ENCODE peak calls at places on chromosomes 2 and 18, in six cellular contexts. L is bronchial epithelial cell, U is left lung, M is cardiac muscle cell, Z is neural progenitor cell, A is gastrocnemius medialis. E is an unnamed sample.
A peak's percentile ranks its signal among the peaks of the same experiment; 100 is the strongest.

GRCh38 chr2:217710218-217710565 is 292.6 kb downstream of the TNS1 start:
- DNase-seq in L (peak; percentile 35), U (no peak), M (no peak), Z (no peak), A (no peak), E (no peak)

GRCh38 chr18:45012286-45012685 is 331.6 kb downstream of the SETBP1 start:
- DNase-seq in L (peak; percentile 18), U (no peak), M (no peak), Z (no peak), A (no peak), E (no peak)

GRCh38 chr18:25047983-25048382 is 304.0 kb downstream of the ZNF521 start:
- DNase-seq in L (no peak), U (no peak), M (no peak), Z (no peak), A (no peak), E (no peak)

GRCh38 chr18:9417081-9417841 is 58.1 kb upstream of the RALBP1 start:
- DNase-seq in L (peak; percentile 39), U (no peak), M (no peak), Z (peak; percentile 49), A (no peak), E (no peak)

GRCh38 chr2:178177066-178177679 is 17.1 kb upstream of the OSBPL6 start:
- DNase-seq in L (peak; percentile 56), U (no peak), M (no peak), Z (no peak), A (no peak), E (no peak)

GRCh38 chr2:1740714-1741584 is 3.4 kb downstream of the PXDN start:
- DNase-seq in L (no peak), U (no peak), M (no peak), Z (no peak), A (no peak), E (no peak)

GRCh38 chr2:99802730-99803129 is 312.9 kb upstream of the REV1 start:
- DNase-seq in L (no peak), U (no peak), M (no peak), Z (no peak), A (no peak), E (no peak)

GRCh38 chr18:3179430-3180089 is 40.2 kb downstream of the MYOM1 start:
- DNase-seq in L (no peak), U (no peak), M (peak; percentile 18), Z (peak; percentile 13), A (peak; percentile 29), E (no peak)

GRCh38 chr2:152520759-152521158 is 185.8 kb downstream of the FMNL2 start:
- DNase-seq in L (no peak), U (no peak), M (no peak), Z (no peak), A (no peak), E (no peak)

GRCh38 chr2:164151518-164151917 is 415.7 kb upstream of the FIGN start:
- DNase-seq in L (no peak), U (no peak), M (no peak), Z (no peak), A (no peak), E (no peak)

GRCh38 chr2:178827111-178827510 is 19.9 kb upstream of the TTN start:
- DNase-seq in L (no peak), U (no peak), M (no peak), Z (no peak), A (no peak), E (no peak)

GRCh38 chr2:1561259-1561658 is 148.0 kb downstream of the TPO start:
- DNase-seq in L (no peak), U (no peak), M (no peak), Z (no peak), A (no peak), E (no peak)

GRCh38 chr2:163731735-163732134 is 4.1 kb downstream of the FIGN start:
- DNase-seq in L (no peak), U (no peak), M (no peak), Z (no peak), A (no peak), E (no peak)

GRCh38 chr2:205947621-205948495 is 138.1 kb downstream of the INO80D start:
- DNase-seq in L (peak; percentile 44), U (peak; percentile 54), M (peak; percentile 78), Z (peak; percentile 77), A (peak; percentile 11), E (peak; percentile 79)

GRCh38 chr2:64114912-64115277 is 29.3 kb downstream of the PELI1 start:
- DNase-seq in L (no peak), U (no peak), M (no peak), Z (no peak), A (no peak), E (no peak)

GRCh38 chr18:59143441-59143840 is 3.8 kb downstream of the SEC11C start:
- DNase-seq in L (no peak), U (no peak), M (no peak), Z (no peak), A (no peak), E (no peak)

GRCh38 chr2:134402385-134402784 is 148.5 kb downstream of the MGAT5 start:
- DNase-seq in L (no peak), U (no peak), M (no peak), Z (no peak), A (peak; percentile 29), E (peak; percentile 77)

GRCh38 chr2:2662037-2662846 is 331.2 kb upstream of the MYT1L start:
- DNase-seq in L (no peak), U (no peak), M (no peak), Z (no peak), A (peak; percentile 73), E (peak; percentile 62)

GRCh38 chr2:2048461-2048860 is 282.6 kb downstream of the MYT1L start:
- DNase-seq in L (no peak), U (no peak), M (no peak), Z (no peak), A (no peak), E (no peak)

GRCh38 chr18:40004246-40004645 is 1950.8 kb upstream of the PIK3C3 start:
- DNase-seq in L (no peak), U (no peak), M (no peak), Z (no peak), A (no peak), E (no peak)

GRCh38 chr2:196290149-196290548 is 118.8 kb upstream of the STK17B start:
- DNase-seq in L (peak; percentile 62), U (no peak), M (no peak), Z (no peak), A (no peak), E (no peak)

GRCh38 chr2:191218292-191218898 is 26.8 kb upstream of the MYO1B start:
- DNase-seq in L (peak; percentile 84), U (peak; percentile 41), M (peak; percentile 94), Z (peak; percentile 88), A (no peak), E (no peak)

GRCh38 chr2:240602266-240603050 is 15.9 kb downstream of the CAPN10 start:
- DNase-seq in L (no peak), U (peak; percentile 26), M (no peak), Z (no peak), A (no peak), E (peak; percentile 60)

GRCh38 chr2:10631405-10631804 is 58.4 kb downstream of the NOL10 start:
- DNase-seq in L (no peak), U (no peak), M (no peak), Z (no peak), A (no peak), E (no peak)

GRCh38 chr2:88765154-88765948 is 73.9 kb downstream of the RPIA start:
- DNase-seq in L (peak; percentile 49), U (no peak), M (peak; percentile 62), Z (peak; percentile 59), A (no peak), E (no peak)

GRCh38 chr18:22828171-22828570 is 105.0 kb upstream of the RBBP8 start:
- DNase-seq in L (peak; percentile 98), U (no peak), M (no peak), Z (no peak), A (no peak), E (no peak)

GRCh38 chr18:56835331-56835730 is 184.2 kb downstream of the WDR7 start:
- DNase-seq in L (no peak), U (no peak), M (no peak), Z (no peak), A (no peak), E (no peak)

GRCh38 chr2:241708879-241709278 is 7.0 kb downstream of the ING5 start:
- DNase-seq in L (no peak), U (no peak), M (no peak), Z (no peak), A (no peak), E (no peak)
- H3K36me3 ChIP-seq in L (peaks cover 24% of the 10 kb centered on the region), U (no peaks in the 10 kb centered on the region), M (peaks cover 53% of the 10 kb centered on the region), Z (peaks cover 32% of the 10 kb centered on the region), A (peaks cover 90% of the 10 kb centered on the region), E (peaks cover 96% of the 10 kb centered on the region)

DNA sequence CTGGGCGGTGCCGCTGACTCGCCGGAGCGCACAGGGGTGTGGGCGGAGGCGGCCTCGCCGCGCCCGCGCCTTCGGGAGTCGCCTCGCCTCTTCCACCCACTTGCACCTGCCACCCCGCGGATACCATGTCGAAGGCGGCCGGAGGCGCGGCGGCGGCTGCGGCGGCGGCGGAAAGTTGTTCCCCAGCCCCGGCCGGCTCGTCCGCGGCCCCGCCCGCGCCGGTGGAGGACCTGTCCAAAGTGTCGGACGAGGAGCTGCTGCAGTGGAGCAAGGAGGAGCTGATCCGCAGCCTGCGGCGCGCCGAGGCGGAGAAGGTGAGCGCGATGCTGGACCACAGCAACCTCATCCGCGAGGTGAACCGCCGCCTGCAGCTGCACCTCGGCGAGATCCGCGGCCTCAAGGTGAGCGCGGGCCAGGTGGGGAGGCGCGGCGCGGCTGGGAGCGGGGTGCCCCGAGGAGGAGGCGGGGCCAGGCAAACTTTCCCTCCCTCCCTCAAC is 758 bp downstream of the CCDC85A start:
- DNase-seq in L (no peak), U (peak; percentile 34), M (peak; percentile 58), Z (peak; percentile 73), A (no peak), E (no peak)
- H3K27me3 ChIP-seq in L (peaks cover 3% of the 10 kb centered on the region), U (peaks cover 56% of the 10 kb centered on the region), M (peaks cover 84% of the 10 kb centered on the region), Z (peaks cover 98% of the 10 kb centered on the region), A (no peaks in the 10 kb centered on the region), E (peaks cover 23% of the 10 kb centered on the region)

DNA sequence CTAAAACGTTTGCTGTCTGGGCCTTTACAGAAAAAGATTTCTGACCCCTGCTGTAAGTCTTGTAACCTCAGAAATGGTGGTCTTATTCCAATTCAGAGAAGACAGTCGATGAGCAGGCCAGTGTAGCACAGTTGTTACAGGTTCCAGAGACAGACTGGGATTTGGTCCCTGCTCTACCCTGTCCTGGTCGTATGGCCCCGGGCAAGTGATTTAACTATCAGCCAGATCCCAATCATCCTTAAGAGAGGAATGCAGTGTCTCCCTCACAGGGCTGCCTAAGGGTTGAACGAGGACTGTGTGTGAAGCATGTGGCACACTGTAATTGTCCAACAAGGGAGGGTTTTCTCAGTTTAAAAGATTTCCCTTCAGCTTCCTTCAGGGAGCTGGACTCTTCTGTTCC is 47.2 kb downstream of the HK2 start:
- DNase-seq in L (no peak), U (no peak), M (no peak), Z (no peak), A (no peak), E (no peak)
- H3K36me3 ChIP-seq in L (peaks cover 74% of the 10 kb centered on the region), U (no peaks in the 10 kb centered on the region), M (peaks cover 98% of the 10 kb centered on the region), Z (peaks cover 10% of the 10 kb centered on the region), A (peaks cover 96% of the 10 kb centered on the region), E (peaks cover 56% of the 10 kb centered on the region)

GRCh38 chr2:127673304-127674069 is 1.8 kb downstream of the LIMS2 start:
- DNase-seq in L (no peak), U (no peak), M (peak; percentile 55), Z (no peak), A (no peak), E (peak; percentile 58)

GRCh38 chr2:127672341-127673303 is 2.7 kb downstream of the LIMS2 start:
- DNase-seq in L (no peak), U (no peak), M (no peak), Z (no peak), A (no peak), E (no peak)

GRCh38 chr2:127676906-127677305 is 1.6 kb upstream of the LIMS2 start:
- DNase-seq in L (no peak), U (no peak), M (no peak), Z (no peak), A (no peak), E (peak; percentile 90)

GRCh38 chr2:127675335-127676261 is at the start of gene LIMS2:
- DNase-seq in L (no peak), U (no peak), M (peak; percentile 81), Z (peak; percentile 70), A (no peak), E (no peak)

GRCh38 chr2:127674241-127675209 is 805 bp downstream of the LIMS2 start:
- DNase-seq in L (no peak), U (no peak), M (peak; percentile 64), Z (peak; percentile 49), A (no peak), E (peak; percentile 61)
- H3K27me3 ChIP-seq in L (peaks cover 32% of the 10 kb centered on the region), U (peaks cover 66% of the 10 kb centered on the region), M (peaks cover 40% of the 10 kb centered on the region), Z (peaks cover 74% of the 10 kb centered on the region), A (peaks cover 11% of the 10 kb centered on the region), E (no peaks in the 10 kb centered on the region)

E was measured in tibial artery.